ENCODE peak calls at places on chromosomes 16 and 17, in six cellular contexts. Y is uterus, J is body of pancreas, W is OCI-LY7, S is pancreas, G is Peyer's patch. Z is an unnamed sample. For H3K4me1, the result is how much of the 10 kb centered on the place peaks cover.

GRCh38 chr17:43734376-43734775 is 24.2 kb downstream of the SOST start:
- DNase-seq in J (no peak), Y (no peak), S (no peak), G (no peak), W (no peak), Z (no peak)

GRCh38 chr16:49150341-49150740 is 131.3 kb downstream of the CBLN1 start:
- DNase-seq in J (no peak), W (peak), S (no peak), G (no peak), Y (no peak), Z (peak)

GRCh38 chr17:79651751-79652150 is 40.9 kb upstream of the RBFOX3 start:
- DNase-seq in W (no peak), J (no peak), G (peak), S (no peak), Y (peak), Z (no peak)

GRCh38 chr17:57507828-57508227 is 237.3 kb downstream of the CCDC182 start:
- DNase-seq in W (no peak), S (no peak), Y (no peak), J (no peak), G (no peak), Z (no peak)

GRCh38 chr17:16944334-16945140 is 27.4 kb downstream of the TNFRSF13B start:
- DNase-seq in G (peak), W (no peak), J (no peak), Y (no peak), S (no peak), Z (no peak)

GRCh38 chr17:2954898-2955445 is 108.4 kb downstream of the OR1D5 start:
- DNase-seq in S (no peak), G (no peak), W (peak), J (peak), Y (no peak), Z (no peak)

GRCh38 chr16:11799017-11799381 is 1.9 kb upstream of the ZC3H7A start:
- DNase-seq in W (no peak), J (no peak), S (no peak), Y (no peak), G (no peak), Z (no peak)

GRCh38 chr17:35912339-35912912 is 18.1 kb downstream of the RDM1 start:
- DNase-seq in W (no peak), J (no peak), Y (no peak), S (no peak), G (no peak), Z (no peak)

GRCh38 chr16:13997933-13998332 is 73.2 kb upstream of the MRTFB start:
- DNase-seq in S (no peak), G (peak), Y (no peak), W (peak), J (peak), Z (no peak)

GRCh38 chr17:61970030-61970429 is 42.2 kb upstream of the INTS2 start:
- DNase-seq in J (no peak), G (no peak), W (no peak), Y (no peak), S (no peak), Z (no peak)

GRCh38 chr16:57485916-57486857 is at the start of gene DOK4:
- DNase-seq in W (peak), J (peak), S (peak), Y (peak), G (peak), Z (peak)

GRCh38 chr17:81578038-81578441 is 25.9 kb upstream of the FAAP100 start:
- DNase-seq in S (no peak), W (no peak), G (no peak), Y (no peak), J (no peak), Z (no peak)

GRCh38 chr16:88524973-88525662 is 45.1 kb upstream of the ZC3H18 start:
- DNase-seq in W (no peak), J (no peak), G (no peak), Y (no peak), S (no peak), Z (no peak)

GRCh38 chr17:16304832-16305231 is 48.4 kb downstream of the CENPV start:
- DNase-seq in J (no peak), G (peak), W (peak), S (no peak), Y (no peak), Z (no peak)

GRCh38 chr17:41810659-41811548 is 845 bp downstream of the P3H4 start:
- DNase-seq in J (peak), G (peak), Y (no peak), W (no peak), S (peak), Z (peak)

GRCh38 chr17:57810740-57811632 is 38.9 kb downstream of the MRPS23 start:
- DNase-seq in Y (peak), S (peak), G (no peak), J (peak), W (no peak), Z (peak)

GRCh38 chr17:12395733-12396354 is 269.8 kb upstream of the MYOCD start:
- DNase-seq in G (no peak), W (peak), J (peak), S (peak), Y (no peak), Z (peak)

DNA sequence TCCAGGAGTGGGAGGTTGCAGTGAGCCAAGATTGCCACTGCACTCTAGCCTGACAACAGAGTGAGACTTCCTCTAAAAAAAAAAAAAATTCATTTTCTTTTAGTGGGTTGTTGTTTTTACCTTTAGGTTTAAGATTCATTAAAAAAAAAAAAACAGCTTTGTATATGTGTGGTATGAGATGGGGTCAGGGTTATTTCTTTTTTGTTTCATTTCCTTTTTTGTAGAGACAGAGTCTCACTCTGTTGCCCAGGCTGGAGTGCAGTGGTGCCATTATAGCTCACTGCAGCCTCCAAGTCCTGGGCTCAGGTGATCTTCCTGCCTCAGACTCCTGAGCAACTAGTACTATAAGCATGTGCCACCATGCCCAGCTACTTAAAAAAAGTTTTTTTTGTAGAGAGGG is 47.0 kb downstream of the BCAS3 start:
- DNase-seq in J (no peak), S (no peak), G (no peak), W (no peak), Y (no peak), Z (no peak)
- H3K4me1 ChIP-seq in J (under half), S (under half), G (under half), W (under half), Y (under half), Z (under half)

DNA sequence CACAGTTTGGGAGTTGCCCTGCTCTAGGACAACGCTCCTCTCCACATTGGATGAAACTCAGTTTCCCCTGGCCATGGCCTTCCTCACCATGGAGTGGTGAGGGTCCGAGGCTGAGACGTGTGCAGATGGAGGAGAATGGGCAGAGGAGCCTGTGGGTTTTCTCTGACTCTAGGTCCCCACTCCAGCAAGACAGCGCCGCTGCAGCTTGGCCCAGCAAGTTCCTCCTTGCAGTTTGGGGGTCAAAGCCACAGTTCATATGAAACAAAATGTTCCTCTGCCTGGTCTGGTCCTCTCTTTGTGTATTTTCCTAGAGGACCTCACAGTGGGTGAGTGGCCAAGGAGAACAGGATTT is 2.3 kb downstream of the C16orf54 start:
- DNase-seq in S (no peak), G (no peak), Y (no peak), J (no peak), W (no peak), Z (no peak)
- H3K4me1 ChIP-seq in S (under half), G (under half), Y (under half), J (under half), W (under half), Z (under half)

DNA sequence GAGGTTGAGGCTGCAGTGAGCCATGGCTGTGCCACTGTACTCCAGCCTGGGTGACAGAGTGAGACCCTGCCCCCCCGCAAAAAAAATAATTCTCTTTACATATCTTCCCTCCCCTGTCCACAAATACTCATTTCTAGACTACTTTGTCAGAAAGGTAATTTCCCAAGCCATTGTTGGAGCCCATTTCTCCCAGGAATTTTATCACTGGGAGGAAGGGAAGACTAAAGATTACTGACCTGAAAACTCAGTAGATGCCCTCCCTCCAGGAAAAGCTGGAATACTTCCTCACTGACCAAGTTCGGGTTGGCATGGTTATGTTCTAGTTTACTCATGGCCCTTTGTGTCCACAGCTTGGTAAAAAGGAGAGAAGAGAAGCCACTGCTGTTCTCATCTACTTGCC is 4.1 kb downstream of the CALCOCO2 start:
- DNase-seq in Y (no peak), S (no peak), W (no peak), J (no peak), G (no peak), Z (no peak)
- H3K4me1 ChIP-seq in Y (under half), S (under half), W (under half), J (under half), G (under half), Z (half or more)

GRCh38 chr17:32443827-32444300 is 446 bp upstream of the PSMD11 start:
- DNase-seq in S (no peak), J (no peak), Y (no peak), G (peak), W (no peak), Z (no peak)

GRCh38 chr17:32444301-32445074 is at the start of gene PSMD11:
- DNase-seq in Y (peak), J (peak), W (peak), G (peak), S (peak), Z (peak)

GRCh38 chr17:32445976-32446375 is 1.7 kb downstream of the PSMD11 start:
- DNase-seq in W (peak), J (no peak), G (no peak), Y (no peak), S (no peak), Z (no peak)

GRCh38 chr17:32445497-32445896 is 1.2 kb downstream of the PSMD11 start:
- DNase-seq in Y (no peak), W (peak), J (no peak), S (no peak), G (no peak), Z (no peak)

DNA sequence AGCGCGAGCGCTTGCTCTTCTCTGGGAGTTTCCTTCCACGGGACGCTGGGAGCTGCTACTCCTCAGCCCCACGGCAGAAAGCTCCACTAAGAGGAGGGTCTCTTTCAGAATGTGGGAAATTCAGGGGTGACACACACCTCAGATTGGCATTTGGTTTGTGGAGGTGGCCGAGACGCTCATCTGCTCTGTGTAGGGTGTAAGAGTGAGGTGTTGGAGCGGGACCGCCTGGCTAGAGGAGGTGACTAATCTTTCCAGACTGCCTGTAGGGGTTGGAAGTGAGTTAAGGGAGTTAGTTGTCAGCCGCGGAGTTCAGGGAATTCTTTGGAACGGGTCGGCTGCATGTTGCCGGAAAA is 741 bp downstream of the PSMD11 start:
- DNase-seq in J (peak), Y (no peak), W (no peak), S (no peak), G (peak), Z (no peak)
- H3K4me1 ChIP-seq in J (under half), Y (under half), W (under half), S (under half), G (under half), Z (under half)

GRCh38 chr17:40097087-40097486 is 3.3 kb downstream of the NR1D1 start:
- DNase-seq in W (no peak), S (no peak), G (no peak), J (no peak), Y (no peak), Z (no peak)

GRCh38 chr17:40094874-40095273 is 5.5 kb downstream of the NR1D1 start:
- DNase-seq in J (no peak), S (no peak), Y (no peak), W (no peak), G (no peak), Z (no peak)

GRCh38 chr17:40093580-40094201 is 6.7 kb downstream of the NR1D1 start:
- DNase-seq in J (no peak), W (no peak), S (no peak), G (no peak), Y (no peak), Z (peak)

GRCh38 chr17:40095944-40096791 is 4.2 kb downstream of the NR1D1 start:
- DNase-seq in G (peak), J (peak), S (no peak), W (peak), Y (peak), Z (peak)

GRCh38 chr17:40095356-40095943 is 4.9 kb downstream of the NR1D1 start:
- DNase-seq in J (peak), Y (no peak), S (no peak), W (no peak), G (no peak), Z (no peak)
- H3K4me1 ChIP-seq in J (half or more), Y (under half), S (under half), W (under half), G (under half), Z (half or more)

GRCh38 chr16:4663756-4664465 is 29.5 kb upstream of the NUDT16L1 start:
- DNase-seq in S (no peak), Y (no peak), G (peak), W (no peak), J (peak), Z (no peak)
- H3K4me1 ChIP-seq in S (under half), Y (under half), G (under half), W (under half), J (under half), Z (under half)

GRCh38 chr17:68349157-68349556 is 57.9 kb downstream of the ARSG start:
- DNase-seq in Y (no peak), J (no peak), G (no peak), W (no peak), S (no peak), Z (no peak)

GRCh38 chr17:68353121-68353521 is 61.8 kb downstream of the ARSG start:
- DNase-seq in W (no peak), J (no peak), Y (no peak), S (no peak), G (no peak), Z (no peak)

GRCh38 chr17:68352041-68352440 is 60.7 kb downstream of the ARSG start:
- DNase-seq in J (no peak), G (no peak), Y (no peak), W (no peak), S (no peak), Z (no peak)

GRCh38 chr17:68355093-68355492 is 63.8 kb downstream of the ARSG start:
- DNase-seq in W (no peak), Y (no peak), S (no peak), J (no peak), G (no peak), Z (no peak)

DNA sequence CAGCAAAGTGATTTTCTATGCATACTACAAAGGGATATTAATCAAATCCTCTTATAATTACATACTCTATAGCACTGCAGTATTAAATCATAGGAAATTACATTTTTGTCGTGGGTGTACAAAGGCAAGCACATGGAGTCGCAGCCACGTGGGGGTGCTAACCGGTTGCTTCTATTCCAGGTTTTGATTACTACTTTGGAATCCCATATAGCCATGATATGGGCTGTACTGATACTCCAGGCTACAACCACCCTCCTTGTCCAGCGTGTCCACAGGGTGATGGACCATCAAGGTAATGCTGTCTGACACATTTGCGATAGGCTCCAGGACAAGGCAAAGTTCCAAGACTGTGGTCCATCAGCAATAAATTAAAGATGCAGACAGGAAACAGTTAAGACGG is 60.1 kb downstream of the ARSG start:
- DNase-seq in G (no peak), Y (peak), W (no peak), J (no peak), S (no peak), Z (no peak)
- H3K4me1 ChIP-seq in G (under half), Y (under half), W (under half), J (under half), S (under half), Z (under half)

GRCh38 chr16:2520097-2520783 is at the start of gene AMDHD2:
- DNase-seq in S (peak), G (peak), W (peak), J (peak), Y (peak), Z (peak)

GRCh38 chr16:2519711-2520080 is 475 bp upstream of the AMDHD2 start:
- DNase-seq in S (no peak), J (no peak), G (peak), Y (no peak), W (no peak), Z (no peak)

GRCh38 chr16:2518823-2519710 is 1.1 kb upstream of the AMDHD2 start:
- DNase-seq in W (no peak), Y (peak), S (no peak), G (no peak), J (no peak), Z (no peak)

GRCh38 chr16:2523801-2524231 is 3.6 kb downstream of the AMDHD2 start:
- DNase-seq in G (peak), S (no peak), Y (no peak), W (no peak), J (no peak), Z (no peak)

GRCh38 chr16:2520784-2521577 is 810 bp downstream of the AMDHD2 start:
- DNase-seq in G (peak), Y (no peak), S (no peak), W (peak), J (no peak), Z (peak)
- H3K4me1 ChIP-seq in G (under half), Y (under half), S (under half), W (under half), J (half or more), Z (under half)

DNA sequence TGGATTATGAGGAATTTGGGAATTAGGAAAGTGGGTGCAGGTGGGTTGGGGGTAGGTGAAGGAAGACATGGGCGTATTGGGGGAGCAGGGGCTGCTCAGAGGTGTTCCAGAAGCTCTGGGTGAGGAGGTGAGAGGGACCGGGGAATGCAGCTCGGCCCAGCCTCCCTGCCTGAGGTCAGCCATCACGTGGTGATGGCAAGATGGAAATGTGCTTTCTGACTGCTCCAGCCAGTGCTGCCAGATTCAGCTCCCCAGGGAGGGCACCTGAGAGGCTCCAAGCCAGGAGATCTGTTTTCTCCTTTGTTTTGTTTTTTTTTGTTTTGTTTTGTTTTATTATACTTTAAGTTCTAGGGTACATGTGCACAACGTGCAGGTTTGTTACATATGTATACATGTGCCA is 35.2 kb upstream of the STH start:
- DNase-seq in W (no peak), Y (no peak), G (no peak), J (no peak), S (no peak), Z (no peak)
- H3K4me1 ChIP-seq in W (under half), Y (under half), G (under half), J (under half), S (under half), Z (under half)